ENCODE peak calls at places on chromosomes 7 and 10, in eight cellular contexts. J is mammary epithelial cell; Z is left ventricle myocardium superior; G is fibroblast of mammary gland; B is activated naive CD4-positive, alpha-beta T cell; S is right atrium auricular region; E is EL; O is HS-5. T is an unnamed sample.
A peak's percentile ranks its signal among the peaks of the same experiment; 100 is the strongest.

GRCh38 chr10:3622845-3623621 is 162.0 kb downstream of the KLF6 start:
- DNase-seq in J (no peak), Z (no peak), G (no peak), B (no peak), S (no peak), E (peak; percentile 71), O (peak; percentile 4), T (no peak)

GRCh38 chr10:127041561-127041960 is 136.3 kb downstream of the DOCK1 start:
- DNase-seq in J (peak; percentile 90), Z (no peak), G (peak; percentile 99), B (no peak), S (peak; percentile 9), E (peak; percentile 86), O (peak; percentile 93), T (no peak)

GRCh38 chr10:130190065-130190736 is 54.0 kb downstream of the GLRX3 start:
- DNase-seq in J (peak; percentile 74), Z (peak; percentile 95), G (peak; percentile 80), B (peak; percentile 90), S (peak; percentile 69), E (peak; percentile 75), O (peak; percentile 1), T (peak; percentile 93)

GRCh38 chr7:147937428-147937827 is 653.1 kb upstream of the C7orf33 start:
- DNase-seq in J (no peak), Z (no peak), G (no peak), B (no peak), S (no peak), E (peak; percentile 2), O (no peak), T (no peak)

GRCh38 chr10:47366731-47367460 is 17.2 kb downstream of the ZNF488 start:
- DNase-seq in J (no peak), Z (no peak), G (no peak), B (no peak), S (no peak), E (no peak), O (no peak), T (no peak)

GRCh38 chr7:12814107-12814506 is 126.7 kb downstream of the ARL4A start:
- DNase-seq in J (peak; percentile 87), Z (no peak), G (no peak), B (no peak), S (no peak), E (no peak), O (no peak), T (no peak)

GRCh38 chr10:96276831-96277230 is 5.5 kb upstream of the BLNK start:
- DNase-seq in J (peak; percentile 73), Z (no peak), G (peak; percentile 8), B (no peak), S (no peak), E (no peak), O (peak; percentile 15), T (no peak)

GRCh38 chr10:4059471-4060138 is 274.6 kb upstream of the KLF6 start:
- DNase-seq in J (no peak), Z (no peak), G (no peak), B (no peak), S (no peak), E (no peak), O (no peak), T (no peak)

GRCh38 chr10:58577394-58577793 is 64.7 kb downstream of the BICC1 start:
- DNase-seq in J (no peak), Z (no peak), G (peak; percentile 86), B (no peak), S (no peak), E (peak; percentile 41), O (peak; percentile 35), T (no peak)

GRCh38 chr7:124162667-124163066 is 129.8 kb upstream of the TMEM229A start:
- DNase-seq in J (no peak), Z (no peak), G (no peak), B (no peak), S (no peak), E (peak; percentile 40), O (peak; percentile 14), T (no peak)

GRCh38 chr7:28708033-28708451 is 250.1 kb downstream of the TRIL start:
- DNase-seq in J (no peak), Z (no peak), G (peak; percentile 89), B (no peak), S (no peak), E (peak; percentile 15), O (no peak), T (no peak)

GRCh38 chr10:98312816-98313215 is 44.8 kb upstream of the LOXL4 start:
- DNase-seq in J (no peak), Z (no peak), G (no peak), B (no peak), S (no peak), E (no peak), O (no peak), T (no peak)

GRCh38 chr10:33542747-33543505 is 208.5 kb upstream of the NRP1 start:
- DNase-seq in J (peak; percentile 84), Z (no peak), G (peak; percentile 43), B (no peak), S (no peak), E (peak; percentile 73), O (peak; percentile 45), T (no peak)

GRCh38 chr7:39749177-39749576 is 125.8 kb downstream of the RALA start:
- DNase-seq in J (peak; percentile 26), Z (no peak), G (peak; percentile 77), B (no peak), S (no peak), E (peak; percentile 75), O (peak; percentile 80), T (no peak)

T was measured in ecto neural progenitor cell.